ENCODE peak calls at places on chromosomes 11 and 22, in seven cellular contexts. F is testis, T is A549, N is tibial nerve, C is mammary epithelial cell, H is right lobe of liver, M is cardiac muscle cell. V is an unnamed sample.

GRCh38 chr11:10743354-10744035 is 7.6 kb upstream of the CTR9 start:
- DNase-seq in M (no peak), H (no peak), N (no peak), T (no peak), F (no peak), C (no peak), V (no peak)

GRCh38 chr11:125085301-125086081 is 22.4 kb downstream of the SLC37A2 start:
- DNase-seq in C (no peak), F (no peak), N (no peak), M (no peak), T (no peak), H (no peak), V (no peak)

GRCh38 chr11:37747121-37747520 is 1149.1 kb upstream of the RAG2 start:
- DNase-seq in T (no peak), M (no peak), H (no peak), C (no peak), N (no peak), F (no peak), V (no peak)

GRCh38 chr22:37849089-37849751 is at the start of gene EIF3L:
- DNase-seq in C (peak; percentile 87), H (peak; percentile 94), F (peak; percentile 95), M (peak; percentile 89), T (peak; percentile 90), N (peak; percentile 77), V (peak; percentile 89)

GRCh38 chr11:132864811-132865576 is 667.3 kb downstream of the OPCML start:
- DNase-seq in T (peak; percentile 8), C (no peak), N (no peak), H (no peak), F (no peak), M (no peak), V (no peak)

GRCh38 chr11:117583063-117583801 is 213.8 kb downstream of the DSCAML1 start:
- DNase-seq in H (no peak), C (no peak), N (no peak), T (no peak), M (peak; percentile 41), F (no peak), V (no peak)

GRCh38 chr11:57885298-57886035 is 123.9 kb downstream of the CTNND1 start:
- DNase-seq in C (peak; percentile 36), T (peak; percentile 31), H (no peak), M (peak; percentile 11), F (peak; percentile 58), N (no peak), V (peak; percentile 45)

GRCh38 chr11:15038963-15039362 is 34.4 kb upstream of the CALCB start:
- DNase-seq in T (peak; percentile 7), C (peak; percentile 24), H (no peak), M (peak; percentile 2), F (no peak), N (no peak), V (peak; percentile 54)

GRCh38 chr22:38213319-38214247 is 11.8 kb downstream of the MAFF start:
- DNase-seq in T (no peak), C (no peak), H (peak; percentile 81), N (no peak), F (no peak), M (no peak), V (no peak)

GRCh38 chr11:118845369-118845768 is 38.3 kb upstream of the CXCR5 start:
- DNase-seq in F (no peak), C (peak; percentile 82), M (peak; percentile 26), N (no peak), H (no peak), T (no peak), V (peak; percentile 12)

GRCh38 chr11:73414977-73415492 is 38.8 kb downstream of the RELT start:
- DNase-seq in H (no peak), N (peak; percentile 39), F (no peak), C (no peak), T (no peak), M (peak; percentile 53), V (peak; percentile 49)

GRCh38 chr11:65661599-65662246 is 993 bp downstream of the RELA start:
- DNase-seq in H (no peak), T (no peak), C (no peak), F (no peak), M (no peak), N (no peak), V (no peak)

GRCh38 chr11:6203327-6203726 is 2.0 kb upstream of the C11orf42 start:
- DNase-seq in M (no peak), T (no peak), N (no peak), F (no peak), H (no peak), C (peak; percentile 30), V (no peak)

GRCh38 chr11:131370090-131370751 is at the start of gene NTM:
- DNase-seq in M (peak; percentile 82), F (peak; percentile 44), H (peak; percentile 71), T (no peak), C (peak; percentile 17), N (peak; percentile 73), V (peak; percentile 69)

GRCh38 chr11:35292290-35292689 is 127.1 kb downstream of the SLC1A2 start:
- DNase-seq in H (no peak), F (no peak), N (no peak), T (no peak), M (no peak), C (no peak), V (no peak)

GRCh38 chr11:122101625-122102291 is 14.3 kb downstream of the BLID start:
- DNase-seq in F (peak; percentile 87), C (peak; percentile 71), T (no peak), M (peak; percentile 92), N (peak; percentile 78), H (no peak), V (peak; percentile 93)

GRCh38 chr22:40215266-40215665 is 37.5 kb downstream of the TNRC6B start:
- DNase-seq in H (no peak), M (no peak), F (no peak), N (no peak), T (no peak), C (no peak), V (peak; percentile 26)

GRCh38 chr11:3893311-3893710 is 37.8 kb downstream of the STIM1 start:
- DNase-seq in F (no peak), H (no peak), C (no peak), N (no peak), M (no peak), T (no peak), V (no peak)

DNA sequence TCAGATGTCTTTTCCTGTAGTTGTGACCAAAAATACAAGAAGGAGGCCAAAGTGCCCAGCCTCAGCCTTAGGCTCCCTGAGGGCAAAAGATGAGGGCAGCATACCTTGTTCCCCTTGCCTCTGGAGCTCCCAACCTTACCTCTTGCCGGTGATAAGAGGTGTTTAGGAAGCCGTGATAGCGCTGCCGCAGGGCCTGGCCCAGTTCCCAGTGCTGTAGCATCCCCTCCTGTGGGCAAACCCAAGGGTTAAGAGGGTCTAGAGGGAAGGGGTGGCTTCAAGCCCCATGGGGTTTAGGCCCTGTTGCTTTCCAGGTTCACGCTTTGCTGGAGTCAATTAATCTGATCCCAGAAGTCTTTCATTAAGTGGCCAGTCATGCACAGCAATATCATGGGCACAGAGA is 1.1 kb downstream of the ACP2 start:
- DNase-seq in M (no peak), N (no peak), T (no peak), H (no peak), C (no peak), F (no peak), V (no peak)
- H3K4me3 ChIP-seq in M (peak overlapping the region; percentile 60), N (peak overlapping the region; percentile 75), T (peak overlapping the region; percentile 74), H (peak overlapping the region; percentile 92), C (no peak overlapping the region), F (no peak overlapping the region), V (no peak overlapping the region)

GRCh38 chr11:108628326-108628725 is 34.8 kb upstream of the EXPH5 start:
- DNase-seq in F (no peak), N (no peak), T (no peak), M (no peak), H (no peak), C (no peak), V (no peak)

GRCh38 chr11:108629274-108629673 is 35.6 kb upstream of the DDX10 start:
- DNase-seq in H (no peak), N (no peak), F (no peak), T (no peak), M (no peak), C (no peak), V (no peak)

GRCh38 chr11:108635106-108635505 is 29.8 kb upstream of the DDX10 start:
- DNase-seq in F (no peak), T (no peak), M (no peak), N (no peak), C (peak; percentile 89), H (no peak), V (no peak)

GRCh38 chr11:108628812-108629211 is 35.2 kb upstream of the EXPH5 start:
- DNase-seq in T (no peak), F (no peak), M (no peak), C (no peak), H (no peak), N (no peak), V (no peak)

GRCh38 chr11:108632041-108632440 is 32.8 kb upstream of the DDX10 start:
- DNase-seq in H (no peak), C (no peak), M (no peak), N (no peak), T (no peak), F (no peak), V (no peak)
- TF ChIP-seq CTCF in H (no peak), C (no peak), M (no peak), N (no peak), T (no peak), F (no peak), V (no peak)

GRCh38 chr11:64206457-64207246 is at the start of gene FERMT3:
- DNase-seq in M (no peak), H (peak; percentile 72), F (peak; percentile 38), C (no peak), T (no peak), N (peak; percentile 31), V (no peak)
- H3K4me3 ChIP-seq in M (no peak within 1 kb of the TSS), H (peak within 1 kb of the TSS; percentile 48), F (peak within 1 kb of the TSS; percentile 34), C (no peak within 1 kb of the TSS), T (no peak within 1 kb of the TSS), N (peak within 1 kb of the TSS; percentile 48), V (peak within 1 kb of the TSS; percentile 30)

GRCh38 chr11:79160786-79161403 is 279.9 kb downstream of the TENM4 start:
- DNase-seq in H (no peak), M (peak; percentile 71), T (no peak), N (no peak), F (peak; percentile 33), C (peak; percentile 60), V (peak; percentile 32)
- TF ChIP-seq CTCF in H (no peak), M (peak; percentile 78), T (no peak), N (no peak), F (peak; percentile 30), C (no peak), V (peak; percentile 55)

V was measured in cardiac fibroblast.